ENCODE peak calls at places on chromosomes 6 and 20, in five cellular contexts. One of them, this sample, is unnamed.

GRCh38 chr6:33757906-33758305 is 11.2 kb upstream of the IP6K3 start:
- DNase-seq in testis: no peak
- DNase-seq in right cardiac atrium: no peak
- DNase-seq in cardiac fibroblast: no peak
- DNase-seq in WERI-Rb-1: no peak
- DNase-seq in this sample: no peak

GRCh38 chr6:151078655-151079054 is 161.1 kb upstream of the AKAP12 start:
- DNase-seq in testis: no peak
- DNase-seq in right cardiac atrium: no peak
- DNase-seq in cardiac fibroblast: no peak
- DNase-seq in WERI-Rb-1: no peak
- DNase-seq in this sample: no peak

GRCh38 chr20:4069741-4070140 is 54.4 kb upstream of the RNF24 start:
- DNase-seq in testis: no peak
- DNase-seq in right cardiac atrium: no peak
- DNase-seq in cardiac fibroblast: peak
- DNase-seq in WERI-Rb-1: no peak
- DNase-seq in this sample: no peak

GRCh38 chr6:3742076-3742425 is 9.5 kb downstream of the PXDC1 start:
- DNase-seq in testis: no peak
- DNase-seq in right cardiac atrium: no peak
- DNase-seq in cardiac fibroblast: no peak
- DNase-seq in WERI-Rb-1: no peak
- DNase-seq in this sample: no peak

GRCh38 chr6:139534472-139535115 is 160.1 kb upstream of the CITED2 start:
- DNase-seq in testis: no peak
- DNase-seq in right cardiac atrium: no peak
- DNase-seq in cardiac fibroblast: no peak
- DNase-seq in WERI-Rb-1: no peak
- DNase-seq in this sample: no peak

GRCh38 chr6:83873869-83874268 is 14.4 kb downstream of the CYB5R4 start:
- DNase-seq in testis: no peak
- DNase-seq in right cardiac atrium: no peak
- DNase-seq in cardiac fibroblast: no peak
- DNase-seq in WERI-Rb-1: no peak
- DNase-seq in this sample: no peak

GRCh38 chr6:72522735-72523141 is 99.1 kb upstream of the KCNQ5 start:
- DNase-seq in testis: no peak
- DNase-seq in right cardiac atrium: no peak
- DNase-seq in cardiac fibroblast: no peak
- DNase-seq in WERI-Rb-1: peak
- DNase-seq in this sample: no peak

GRCh38 chr20:20480689-20481088 is 112.8 kb downstream of the INSM1 start:
- DNase-seq in testis: no peak
- DNase-seq in right cardiac atrium: no peak
- DNase-seq in cardiac fibroblast: peak
- DNase-seq in WERI-Rb-1: no peak
- DNase-seq in this sample: peak

GRCh38 chr6:118882314-118882905 is 11.5 kb upstream of the ASF1A start:
- DNase-seq in testis: no peak
- DNase-seq in right cardiac atrium: no peak
- DNase-seq in cardiac fibroblast: no peak
- DNase-seq in WERI-Rb-1: no peak
- DNase-seq in this sample: no peak

GRCh38 chr6:118886641-118887040 is 7.3 kb upstream of the ASF1A start:
- DNase-seq in testis: no peak
- DNase-seq in right cardiac atrium: no peak
- DNase-seq in cardiac fibroblast: no peak
- DNase-seq in WERI-Rb-1: no peak
- DNase-seq in this sample: no peak

GRCh38 chr6:118876814-118877213 is 17.1 kb upstream of the ASF1A start:
- DNase-seq in testis: no peak
- DNase-seq in right cardiac atrium: no peak
- DNase-seq in cardiac fibroblast: peak
- DNase-seq in WERI-Rb-1: no peak
- DNase-seq in this sample: no peak

GRCh38 chr6:118877806-118878205 is 16.1 kb upstream of the ASF1A start:
- DNase-seq in testis: no peak
- DNase-seq in right cardiac atrium: no peak
- DNase-seq in cardiac fibroblast: no peak
- DNase-seq in WERI-Rb-1: no peak
- DNase-seq in this sample: no peak

DNA sequence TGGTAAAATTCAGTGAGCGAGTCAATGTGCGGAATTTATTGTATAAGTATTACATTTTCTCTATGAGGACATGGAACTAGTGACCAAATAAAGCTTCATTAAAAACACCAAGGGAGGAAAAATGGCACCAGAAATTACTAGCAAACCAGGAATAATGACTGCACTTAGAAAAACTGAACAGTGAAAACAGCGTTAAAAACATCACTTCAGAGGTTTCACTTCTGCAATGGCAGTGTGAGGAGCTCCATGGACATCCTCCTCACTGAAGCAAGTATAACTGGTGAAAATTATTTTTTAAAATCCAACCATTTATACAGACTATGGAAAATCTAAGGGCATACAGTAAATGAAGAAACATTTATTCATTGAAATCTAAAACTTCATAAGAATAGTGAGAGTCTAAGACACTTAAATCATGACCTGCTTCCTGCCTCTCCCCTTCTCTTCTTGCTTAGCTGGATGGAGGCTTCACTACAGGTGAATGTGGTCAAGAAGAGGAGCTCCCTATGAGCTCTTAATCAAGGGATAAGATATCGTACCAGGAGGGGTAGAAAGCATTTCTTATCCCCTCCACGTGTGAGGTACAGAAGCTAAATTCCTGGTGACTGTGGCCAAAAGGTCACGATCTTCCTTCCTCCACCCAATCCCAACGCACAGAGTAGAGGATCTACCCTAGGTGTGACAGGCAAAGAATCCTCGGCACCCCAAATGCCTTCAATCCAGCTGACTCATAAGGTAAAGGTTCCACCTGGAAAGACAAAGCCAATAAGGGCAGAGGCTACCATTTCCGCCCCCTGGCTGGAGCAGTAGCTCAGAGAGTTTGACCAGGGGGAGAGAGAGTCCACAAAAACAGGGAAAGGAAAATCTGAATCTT is 12.3 kb upstream of the ASF1A start:
- DNase-seq in testis: no peak
- DNase-seq in right cardiac atrium: no peak
- DNase-seq in cardiac fibroblast: no peak
- DNase-seq in WERI-Rb-1: no peak
- DNase-seq in this sample: no peak
- H3K4me3 ChIP-seq in testis: no peak
- H3K4me3 ChIP-seq in right cardiac atrium: no peak
- H3K4me3 ChIP-seq in cardiac fibroblast: no peak
- H3K4me3 ChIP-seq in WERI-Rb-1: no peak
- H3K4me3 ChIP-seq in this sample: no peak

DNA sequence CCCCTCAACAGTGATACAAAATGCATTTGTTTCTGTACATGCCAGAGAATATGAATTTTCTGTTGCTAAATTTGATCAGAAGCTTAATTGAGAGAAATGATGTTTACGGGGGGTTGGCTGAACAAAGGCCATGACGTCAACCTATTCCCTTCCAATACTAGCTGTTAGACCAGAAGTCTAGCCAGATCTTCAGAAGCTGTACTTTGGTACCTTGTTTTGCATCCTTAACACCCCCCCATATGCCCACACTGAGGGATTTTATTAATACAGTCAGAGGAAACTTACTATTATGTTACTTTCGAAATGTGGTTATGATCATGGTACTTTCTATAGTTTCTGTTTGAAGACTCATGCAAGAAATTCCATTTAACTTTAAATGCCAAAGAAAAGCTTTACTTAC is 3.1 kb downstream of the NCOA7 start:
- DNase-seq in testis: no peak
- DNase-seq in right cardiac atrium: no peak
- DNase-seq in cardiac fibroblast: peak
- DNase-seq in WERI-Rb-1: no peak
- DNase-seq in this sample: no peak
- H3K4me3 ChIP-seq in testis: no peak
- H3K4me3 ChIP-seq in right cardiac atrium: no peak
- H3K4me3 ChIP-seq in cardiac fibroblast: peak
- H3K4me3 ChIP-seq in WERI-Rb-1: no peak
- H3K4me3 ChIP-seq in this sample: no peak

DNA sequence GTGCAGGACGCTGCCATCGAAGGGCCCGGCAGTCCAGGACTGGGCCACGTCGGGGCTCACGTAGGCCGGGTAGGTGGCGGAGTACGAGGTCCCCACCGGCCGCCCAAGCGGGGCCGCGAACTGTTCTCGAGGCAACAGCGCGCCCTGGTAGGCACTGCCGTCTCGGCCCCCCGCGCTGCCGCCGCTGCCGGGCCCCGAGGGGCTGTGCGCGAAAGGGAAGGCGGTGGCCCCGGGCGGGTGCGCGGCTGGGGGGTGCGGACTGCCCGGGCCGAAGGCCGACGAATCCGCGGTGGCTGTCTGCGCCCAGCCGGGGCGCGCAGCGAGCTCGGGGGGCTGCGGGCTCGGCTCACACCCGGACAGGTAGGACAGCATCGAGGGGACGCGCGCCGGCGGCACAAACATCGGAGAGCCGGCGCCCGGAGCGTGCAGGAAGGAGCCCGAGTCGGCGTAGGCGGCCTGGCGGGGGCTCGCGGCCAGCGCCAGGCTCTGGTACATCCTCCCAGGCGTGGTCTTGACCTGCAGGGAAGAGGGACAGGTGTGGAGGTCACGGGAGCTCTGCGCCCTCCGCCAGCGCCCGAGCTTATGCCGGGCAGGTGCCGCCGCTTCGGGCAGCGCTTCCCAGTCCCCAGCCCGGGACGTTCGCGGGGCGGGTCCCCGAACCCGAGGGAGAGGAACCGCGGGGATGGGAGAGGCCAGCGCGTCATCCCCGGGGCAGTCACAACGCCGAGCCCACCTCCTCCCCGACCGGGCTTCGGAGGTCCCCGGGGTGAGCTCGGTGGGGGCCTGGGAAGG is 572 bp downstream of the GATA5 start:
- DNase-seq in testis: no peak
- DNase-seq in right cardiac atrium: no peak
- DNase-seq in cardiac fibroblast: no peak
- DNase-seq in WERI-Rb-1: no peak
- DNase-seq in this sample: no peak
- H3K4me3 ChIP-seq in testis: peak
- H3K4me3 ChIP-seq in right cardiac atrium: peak
- H3K4me3 ChIP-seq in cardiac fibroblast: peak
- H3K4me3 ChIP-seq in WERI-Rb-1: no peak
- H3K4me3 ChIP-seq in this sample: no peak

GRCh38 chr6:11977738-11978137 is 34.4 kb upstream of the HIVEP1 start:
- DNase-seq in testis: no peak
- DNase-seq in right cardiac atrium: no peak
- DNase-seq in cardiac fibroblast: no peak
- DNase-seq in WERI-Rb-1: no peak
- DNase-seq in this sample: no peak

GRCh38 chr6:11987390-11987789 is 24.7 kb upstream of the HIVEP1 start:
- DNase-seq in testis: no peak
- DNase-seq in right cardiac atrium: no peak
- DNase-seq in cardiac fibroblast: no peak
- DNase-seq in WERI-Rb-1: no peak
- DNase-seq in this sample: no peak

GRCh38 chr6:11978169-11978987 is 33.7 kb upstream of the HIVEP1 start:
- DNase-seq in testis: no peak
- DNase-seq in right cardiac atrium: no peak
- DNase-seq in cardiac fibroblast: no peak
- DNase-seq in WERI-Rb-1: no peak
- DNase-seq in this sample: no peak

GRCh38 chr6:11979866-11980265 is 32.2 kb upstream of the HIVEP1 start:
- DNase-seq in testis: no peak
- DNase-seq in right cardiac atrium: no peak
- DNase-seq in cardiac fibroblast: no peak
- DNase-seq in WERI-Rb-1: no peak
- DNase-seq in this sample: no peak

GRCh38 chr6:11983306-11983705 is 28.8 kb upstream of the HIVEP1 start:
- DNase-seq in testis: no peak
- DNase-seq in right cardiac atrium: no peak
- DNase-seq in cardiac fibroblast: no peak
- DNase-seq in WERI-Rb-1: no peak
- DNase-seq in this sample: no peak
- H3K4me3 ChIP-seq in testis: no peak
- H3K4me3 ChIP-seq in right cardiac atrium: no peak
- H3K4me3 ChIP-seq in cardiac fibroblast: no peak
- H3K4me3 ChIP-seq in WERI-Rb-1: no peak
- H3K4me3 ChIP-seq in this sample: no peak

DNA sequence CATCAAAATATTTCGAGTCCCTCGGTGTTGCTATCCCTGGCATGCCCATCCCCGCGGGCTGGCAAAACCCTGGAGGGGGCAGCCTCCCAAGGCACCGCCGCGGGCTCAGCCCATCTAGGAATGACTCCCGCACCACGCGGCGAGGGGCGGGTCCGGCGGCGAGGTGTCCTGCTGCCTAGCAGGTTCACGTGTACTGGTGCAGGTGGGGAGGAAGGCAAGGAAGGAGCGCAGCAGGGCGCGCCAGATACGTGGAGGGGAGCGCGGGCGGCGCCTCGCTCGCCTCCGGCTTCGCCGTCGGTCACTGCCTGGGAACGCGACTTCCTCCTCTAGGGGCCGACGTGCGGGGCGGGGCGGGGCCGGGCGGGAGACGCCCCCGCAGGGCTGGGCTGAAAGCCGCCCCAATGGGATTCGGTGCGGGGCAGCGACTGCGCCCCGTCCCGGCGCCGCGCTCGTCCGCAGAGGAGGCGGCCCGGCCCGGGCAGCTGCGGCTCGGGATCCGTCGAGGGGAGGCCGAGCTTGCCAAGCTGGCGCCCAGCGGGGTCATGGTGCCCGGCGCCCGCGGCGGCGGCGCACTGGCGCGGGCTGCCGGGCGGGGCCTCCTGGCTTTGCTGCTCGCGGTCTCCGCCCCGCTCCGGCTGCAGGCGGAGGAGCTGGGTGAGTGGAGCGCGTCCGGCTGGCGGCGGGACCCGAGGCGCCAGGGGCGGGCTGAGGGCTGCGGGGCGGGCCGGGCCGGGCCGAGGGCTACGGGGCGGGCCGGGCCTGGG is at the start of gene DCBLD1:
- DNase-seq in testis: peak
- DNase-seq in right cardiac atrium: peak
- DNase-seq in cardiac fibroblast: peak
- DNase-seq in WERI-Rb-1: peak
- DNase-seq in this sample: no peak
- H3K4me3 ChIP-seq in testis: peak
- H3K4me3 ChIP-seq in right cardiac atrium: peak
- H3K4me3 ChIP-seq in cardiac fibroblast: peak
- H3K4me3 ChIP-seq in WERI-Rb-1: peak
- H3K4me3 ChIP-seq in this sample: peak

GRCh38 chr20:45445805-45446562 is 23.6 kb upstream of the WFDC2 start:
- DNase-seq in testis: no peak
- DNase-seq in right cardiac atrium: no peak
- DNase-seq in cardiac fibroblast: peak
- DNase-seq in WERI-Rb-1: no peak
- DNase-seq in this sample: no peak
- H3K4me3 ChIP-seq in testis: no peak
- H3K4me3 ChIP-seq in right cardiac atrium: no peak
- H3K4me3 ChIP-seq in cardiac fibroblast: no peak
- H3K4me3 ChIP-seq in WERI-Rb-1: no peak
- H3K4me3 ChIP-seq in this sample: no peak

GRCh38 chr6:148760568-148761531 is 14.0 kb downstream of the UST start:
- DNase-seq in testis: peak
- DNase-seq in right cardiac atrium: peak
- DNase-seq in cardiac fibroblast: peak
- DNase-seq in WERI-Rb-1: peak
- DNase-seq in this sample: peak
- H3K4me3 ChIP-seq in testis: no peak
- H3K4me3 ChIP-seq in right cardiac atrium: peak
- H3K4me3 ChIP-seq in cardiac fibroblast: peak
- H3K4me3 ChIP-seq in WERI-Rb-1: peak
- H3K4me3 ChIP-seq in this sample: peak